ENCODE peak calls at places on chromosome 10, in eight cellular contexts. One of them, this sample, is unnamed.

GRCh38 chr10:113911839-113912238 is 57.4 kb downstream of the NHLRC2 start:
- DNase-seq in heart left ventricle: no peak
- DNase-seq in GM12865: no peak
- DNase-seq in mucosa of descending colon: no peak
- DNase-seq in left ventricle myocardium inferior: no peak
- DNase-seq in BE2C: no peak
- DNase-seq in K562: no peak
- DNase-seq in HFF-Myc: no peak
- DNase-seq in this sample: no peak

GRCh38 chr10:130234171-130234965 is 98.2 kb downstream of the GLRX3 start:
- DNase-seq in heart left ventricle: no peak
- DNase-seq in HFF-Myc: no peak
- DNase-seq in K562: no peak
- DNase-seq in GM12865: no peak
- DNase-seq in left ventricle myocardium inferior: no peak
- DNase-seq in BE2C: no peak
- DNase-seq in mucosa of descending colon: no peak
- DNase-seq in this sample: no peak

GRCh38 chr10:65559369-65559768 is 1366.5 kb upstream of the LRRTM3 start:
- DNase-seq in mucosa of descending colon: no peak
- DNase-seq in left ventricle myocardium inferior: no peak
- DNase-seq in GM12865: no peak
- DNase-seq in HFF-Myc: no peak
- DNase-seq in heart left ventricle: no peak
- DNase-seq in BE2C: no peak
- DNase-seq in K562: no peak
- DNase-seq in this sample: no peak

GRCh38 chr10:84267503-84268126 is 22.8 kb downstream of the RGR start:
- DNase-seq in BE2C: peak; percentile 49
- DNase-seq in left ventricle myocardium inferior: no peak
- DNase-seq in GM12865: peak; percentile 63
- DNase-seq in HFF-Myc: no peak
- DNase-seq in heart left ventricle: no peak
- DNase-seq in mucosa of descending colon: peak; percentile 67
- DNase-seq in K562: peak; percentile 75
- DNase-seq in this sample: peak; percentile 25

GRCh38 chr10:47020491-47020890 is 109.3 kb downstream of the PTPN20 start:
- DNase-seq in mucosa of descending colon: peak; percentile 39
- DNase-seq in GM12865: no peak
- DNase-seq in left ventricle myocardium inferior: no peak
- DNase-seq in K562: no peak
- DNase-seq in heart left ventricle: no peak
- DNase-seq in BE2C: no peak
- DNase-seq in HFF-Myc: no peak
- DNase-seq in this sample: no peak

GRCh38 chr10:50604049-50604640 is 19.6 kb downstream of the SGMS1 start:
- DNase-seq in heart left ventricle: no peak
- DNase-seq in BE2C: peak; percentile 27
- DNase-seq in mucosa of descending colon: no peak
- DNase-seq in GM12865: peak; percentile 68
- DNase-seq in K562: peak; percentile 62
- DNase-seq in left ventricle myocardium inferior: no peak
- DNase-seq in HFF-Myc: no peak
- DNase-seq in this sample: peak; percentile 30

GRCh38 chr10:16644146-16644545 is 122.5 kb upstream of the C1QL3 start:
- DNase-seq in GM12865: no peak
- DNase-seq in BE2C: no peak
- DNase-seq in heart left ventricle: no peak
- DNase-seq in K562: no peak
- DNase-seq in mucosa of descending colon: no peak
- DNase-seq in left ventricle myocardium inferior: no peak
- DNase-seq in HFF-Myc: peak; percentile 20
- DNase-seq in this sample: no peak

GRCh38 chr10:105952153-105952552 is 1212.4 kb downstream of the SORCS1 start:
- DNase-seq in left ventricle myocardium inferior: no peak
- DNase-seq in heart left ventricle: no peak
- DNase-seq in GM12865: peak; percentile 86
- DNase-seq in K562: no peak
- DNase-seq in BE2C: no peak
- DNase-seq in mucosa of descending colon: no peak
- DNase-seq in HFF-Myc: no peak
- DNase-seq in this sample: no peak

GRCh38 chr10:75672842-75673241 is 241.4 kb downstream of the LRMDA start:
- DNase-seq in mucosa of descending colon: no peak
- DNase-seq in HFF-Myc: no peak
- DNase-seq in K562: no peak
- DNase-seq in BE2C: no peak
- DNase-seq in left ventricle myocardium inferior: no peak
- DNase-seq in heart left ventricle: no peak
- DNase-seq in GM12865: no peak
- DNase-seq in this sample: no peak

GRCh38 chr10:78215645-78216044 is 182.0 kb downstream of the RPS24 start:
- DNase-seq in BE2C: no peak
- DNase-seq in heart left ventricle: peak; percentile 74
- DNase-seq in mucosa of descending colon: peak; percentile 54
- DNase-seq in K562: no peak
- DNase-seq in HFF-Myc: no peak
- DNase-seq in left ventricle myocardium inferior: peak; percentile 83
- DNase-seq in GM12865: no peak
- DNase-seq in this sample: no peak

GRCh38 chr10:6678211-6678803 is 98.2 kb upstream of the PRKCQ start:
- DNase-seq in HFF-Myc: no peak
- DNase-seq in heart left ventricle: no peak
- DNase-seq in BE2C: peak; percentile 43
- DNase-seq in K562: peak; percentile 68
- DNase-seq in mucosa of descending colon: no peak
- DNase-seq in GM12865: peak; percentile 38
- DNase-seq in left ventricle myocardium inferior: peak; percentile 37
- DNase-seq in this sample: peak; percentile 46

GRCh38 chr10:63628526-63629362 is 107.5 kb downstream of the REEP3 start:
- DNase-seq in K562: peak; percentile 80
- DNase-seq in BE2C: peak; percentile 81
- DNase-seq in left ventricle myocardium inferior: peak; percentile 68
- DNase-seq in heart left ventricle: no peak
- DNase-seq in HFF-Myc: peak; percentile 39
- DNase-seq in GM12865: peak; percentile 89
- DNase-seq in mucosa of descending colon: peak; percentile 61
- DNase-seq in this sample: peak; percentile 56

GRCh38 chr10:75717126-75717916 is 285.9 kb downstream of the LRMDA start:
- DNase-seq in HFF-Myc: peak; percentile 24
- DNase-seq in K562: no peak
- DNase-seq in mucosa of descending colon: no peak
- DNase-seq in GM12865: no peak
- DNase-seq in left ventricle myocardium inferior: no peak
- DNase-seq in BE2C: no peak
- DNase-seq in heart left ventricle: no peak
- DNase-seq in this sample: no peak

GRCh38 chr10:128867819-128868218 is 599.2 kb upstream of the MGMT start:
- DNase-seq in K562: no peak
- DNase-seq in BE2C: no peak
- DNase-seq in GM12865: no peak
- DNase-seq in heart left ventricle: no peak
- DNase-seq in left ventricle myocardium inferior: no peak
- DNase-seq in HFF-Myc: no peak
- DNase-seq in mucosa of descending colon: no peak
- DNase-seq in this sample: no peak

GRCh38 chr10:34907743-34908425 is 92.8 kb upstream of the PARD3 start:
- DNase-seq in BE2C: no peak
- DNase-seq in left ventricle myocardium inferior: no peak
- DNase-seq in heart left ventricle: no peak
- DNase-seq in mucosa of descending colon: no peak
- DNase-seq in GM12865: no peak
- DNase-seq in HFF-Myc: no peak
- DNase-seq in K562: no peak
- DNase-seq in this sample: no peak

GRCh38 chr10:89283988-89284475 is 17.8 kb upstream of the IFIT2 start:
- DNase-seq in mucosa of descending colon: no peak
- DNase-seq in K562: no peak
- DNase-seq in GM12865: no peak
- DNase-seq in left ventricle myocardium inferior: peak; percentile 59
- DNase-seq in BE2C: peak; percentile 81
- DNase-seq in HFF-Myc: peak; percentile 78
- DNase-seq in heart left ventricle: peak; percentile 59
- DNase-seq in this sample: peak; percentile 75

GRCh38 chr10:45514283-45515270 is 140.6 kb downstream of the ALOX5 start:
- DNase-seq in mucosa of descending colon: no peak
- DNase-seq in K562: no peak
- DNase-seq in heart left ventricle: peak; percentile 55
- DNase-seq in HFF-Myc: no peak
- DNase-seq in left ventricle myocardium inferior: no peak
- DNase-seq in GM12865: no peak
- DNase-seq in BE2C: peak; percentile 69
- DNase-seq in this sample: peak; percentile 80

GRCh38 chr10:31197886-31198285 is 121.1 kb upstream of the ZEB1 start:
- DNase-seq in GM12865: no peak
- DNase-seq in heart left ventricle: no peak
- DNase-seq in K562: no peak
- DNase-seq in mucosa of descending colon: no peak
- DNase-seq in BE2C: no peak
- DNase-seq in left ventricle myocardium inferior: no peak
- DNase-seq in HFF-Myc: no peak
- DNase-seq in this sample: no peak

GRCh38 chr10:84077728-84078127 is 61.6 kb upstream of the GHITM start:
- DNase-seq in GM12865: no peak
- DNase-seq in mucosa of descending colon: no peak
- DNase-seq in left ventricle myocardium inferior: no peak
- DNase-seq in K562: no peak
- DNase-seq in HFF-Myc: no peak
- DNase-seq in heart left ventricle: no peak
- DNase-seq in BE2C: no peak
- DNase-seq in this sample: no peak

DNA sequence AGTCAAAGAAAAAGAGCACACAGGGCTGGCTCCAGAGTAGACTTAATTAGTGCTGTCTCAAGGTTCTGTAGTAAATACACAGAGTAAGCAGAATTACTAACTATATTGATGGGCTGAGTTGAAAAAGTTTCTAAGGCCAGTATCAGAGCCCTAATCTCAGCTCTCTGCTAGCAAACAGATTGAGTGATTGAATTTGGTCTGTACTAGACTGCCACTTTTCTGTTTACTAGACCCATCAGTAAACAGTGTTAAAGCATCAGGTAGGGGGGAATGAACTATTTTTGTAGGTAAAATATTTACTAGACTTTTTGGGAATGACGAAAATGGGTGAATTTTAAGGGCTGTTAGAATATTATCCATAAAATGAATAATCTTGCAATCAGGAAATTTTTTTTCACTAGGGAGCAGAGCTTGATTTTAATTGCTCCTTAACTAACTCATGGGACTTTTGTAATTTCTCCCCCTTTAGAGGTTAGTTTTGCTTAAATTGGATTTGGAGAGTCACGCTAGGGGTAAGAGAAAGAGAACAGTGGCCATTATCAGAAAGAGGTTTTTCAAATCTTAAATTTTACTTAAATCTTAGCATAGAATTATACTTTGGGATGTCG is 37.3 kb upstream of the RASGEF1A start:
- DNase-seq in GM12865: no peak
- DNase-seq in HFF-Myc: no peak
- DNase-seq in K562: no peak
- DNase-seq in heart left ventricle: no peak
- DNase-seq in BE2C: no peak
- DNase-seq in mucosa of descending colon: no peak
- DNase-seq in left ventricle myocardium inferior: no peak
- DNase-seq in this sample: no peak
- H3K4me3 ChIP-seq in GM12865: no peak overlapping the region
- H3K4me3 ChIP-seq in HFF-Myc: peak overlapping the region; percentile 25
- H3K4me3 ChIP-seq in K562: no peak overlapping the region
- H3K4me3 ChIP-seq in heart left ventricle: peak overlapping the region; percentile 31
- H3K4me3 ChIP-seq in BE2C: no peak overlapping the region
- H3K4me3 ChIP-seq in mucosa of descending colon: no peak overlapping the region
- H3K4me3 ChIP-seq in left ventricle myocardium inferior: peak overlapping the region; percentile 62
- H3K4me3 ChIP-seq in this sample: peak overlapping the region; percentile 17

GRCh38 chr10:72012801-72013200 is 48.6 kb downstream of the CHST3 start:
- DNase-seq in mucosa of descending colon: no peak
- DNase-seq in left ventricle myocardium inferior: no peak
- DNase-seq in K562: no peak
- DNase-seq in HFF-Myc: no peak
- DNase-seq in BE2C: no peak
- DNase-seq in GM12865: no peak
- DNase-seq in heart left ventricle: no peak
- DNase-seq in this sample: no peak
- H3K4me3 ChIP-seq in mucosa of descending colon: no peak overlapping the region
- H3K4me3 ChIP-seq in left ventricle myocardium inferior: no peak overlapping the region
- H3K4me3 ChIP-seq in K562: no peak overlapping the region
- H3K4me3 ChIP-seq in HFF-Myc: no peak overlapping the region
- H3K4me3 ChIP-seq in BE2C: no peak overlapping the region
- H3K4me3 ChIP-seq in GM12865: no peak overlapping the region
- H3K4me3 ChIP-seq in heart left ventricle: no peak overlapping the region
- H3K4me3 ChIP-seq in this sample: no peak overlapping the region

GRCh38 chr10:102752266-102752930 is 8.7 kb downstream of the WBP1L start:
- DNase-seq in K562: no peak
- DNase-seq in heart left ventricle: no peak
- DNase-seq in HFF-Myc: no peak
- DNase-seq in mucosa of descending colon: no peak
- DNase-seq in GM12865: no peak
- DNase-seq in left ventricle myocardium inferior: no peak
- DNase-seq in BE2C: no peak
- DNase-seq in this sample: no peak
- H3K4me3 ChIP-seq in K562: no peak overlapping the region
- H3K4me3 ChIP-seq in heart left ventricle: no peak overlapping the region
- H3K4me3 ChIP-seq in HFF-Myc: no peak overlapping the region
- H3K4me3 ChIP-seq in mucosa of descending colon: no peak overlapping the region
- H3K4me3 ChIP-seq in GM12865: no peak overlapping the region
- H3K4me3 ChIP-seq in left ventricle myocardium inferior: no peak overlapping the region
- H3K4me3 ChIP-seq in BE2C: no peak overlapping the region
- H3K4me3 ChIP-seq in this sample: no peak overlapping the region

DNA sequence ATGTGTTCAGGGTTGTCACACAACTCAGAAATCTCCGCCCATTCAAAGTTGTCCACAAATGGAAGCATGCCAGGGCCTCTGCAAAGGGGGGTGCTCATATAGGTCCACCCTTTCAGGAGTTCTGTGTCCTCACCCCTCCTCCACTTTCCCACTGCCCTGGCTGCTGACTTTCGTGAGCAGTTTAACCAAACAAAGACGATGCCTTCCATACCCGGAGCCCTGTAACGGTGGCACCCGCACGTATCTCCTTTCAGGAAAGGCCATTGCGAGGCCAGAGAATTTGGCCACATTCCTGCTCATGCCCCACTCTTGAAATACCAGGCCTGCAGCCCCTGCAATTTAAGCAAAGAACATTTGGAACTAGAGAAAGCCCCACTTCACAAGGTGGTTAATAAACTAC is 1.4 kb downstream of the CPXM2 start:
- DNase-seq in mucosa of descending colon: no peak
- DNase-seq in heart left ventricle: no peak
- DNase-seq in HFF-Myc: no peak
- DNase-seq in K562: no peak
- DNase-seq in left ventricle myocardium inferior: no peak
- DNase-seq in BE2C: no peak
- DNase-seq in GM12865: no peak
- DNase-seq in this sample: no peak
- H3K4me3 ChIP-seq in mucosa of descending colon: no peak overlapping the region
- H3K4me3 ChIP-seq in heart left ventricle: no peak overlapping the region
- H3K4me3 ChIP-seq in HFF-Myc: no peak overlapping the region
- H3K4me3 ChIP-seq in K562: no peak overlapping the region
- H3K4me3 ChIP-seq in left ventricle myocardium inferior: peak overlapping the region; percentile 54
- H3K4me3 ChIP-seq in BE2C: no peak overlapping the region
- H3K4me3 ChIP-seq in GM12865: no peak overlapping the region
- H3K4me3 ChIP-seq in this sample: no peak overlapping the region

This sample was measured in SJCRH30.